ENCODE peak calls at places on chromosomes 2 and 18, in six cellular contexts. X, P, B, N, M and J are unnamed samples.

GRCh38 chr2:182695796-182696195 is 20.3 kb upstream of the DNAJC10 start:
- DNase-seq in B (no peak), N (no peak), P (no peak), M (no peak), X (no peak), J (no peak)

GRCh38 chr2:187976259-187976658 is 315.4 kb upstream of the GULP1 start:
- DNase-seq in B (no peak), X (no peak), P (no peak), N (no peak), M (no peak), J (no peak)

GRCh38 chr2:2188344-2189111 is 142.5 kb downstream of the MYT1L start:
- DNase-seq in P (no peak), N (no peak), B (no peak), X (no peak), M (no peak), J (no peak)

GRCh38 chr2:241315879-241316700 is at the start of gene SEPTIN2:
- DNase-seq in P (peak; percentile 73), N (no peak), B (peak; percentile 30), X (peak; percentile 66), M (no peak), J (peak; percentile 61)

GRCh38 chr2:84958135-84959044 is 12.6 kb upstream of the KCMF1 start:
- DNase-seq in M (no peak), X (no peak), B (peak; percentile 93), N (peak; percentile 90), P (no peak), J (no peak)

GRCh38 chr2:74860521-74860920 is 26.6 kb downstream of the HK2 start:
- DNase-seq in M (no peak), X (no peak), P (no peak), N (no peak), B (no peak), J (no peak)

GRCh38 chr2:36550006-36550405 is 48.0 kb downstream of the FEZ2 start:
- DNase-seq in N (no peak), X (no peak), P (no peak), B (no peak), M (no peak), J (no peak)

GRCh38 chr2:69779258-69779989 is 37.5 kb downstream of the ANXA4 start:
- DNase-seq in B (peak; percentile 17), M (no peak), P (no peak), X (no peak), N (peak; percentile 73), J (no peak)

GRCh38 chr2:33372940-33373553 is 103.4 kb upstream of the RASGRP3 start:
- DNase-seq in P (peak; percentile 37), M (no peak), B (no peak), N (peak; percentile 49), X (no peak), J (peak; percentile 69)

GRCh38 chr2:96510931-96511595 is 5.9 kb upstream of the NEURL3 start:
- DNase-seq in N (no peak), X (no peak), M (no peak), P (no peak), B (no peak), J (no peak)

GRCh38 chr2:226796840-226797288 is 2.8 kb downstream of the IRS1 start:
- DNase-seq in X (no peak), N (peak; percentile 86), M (no peak), P (peak; percentile 75), B (peak; percentile 32), J (peak; percentile 57)

GRCh38 chr2:40457846-40458245 is 6.0 kb upstream of the SLC8A1 start:
- DNase-seq in X (no peak), P (no peak), N (peak; percentile 24), M (no peak), B (peak; percentile 52), J (no peak)

GRCh38 chr2:15965564-15966019 is 25.2 kb downstream of the MYCN start:
- DNase-seq in M (no peak), P (no peak), N (no peak), B (no peak), X (peak; percentile 45), J (no peak)

GRCh38 chr18:76979111-76979751 is 153.4 kb downstream of the MBP start:
- DNase-seq in X (no peak), P (no peak), M (no peak), B (no peak), N (no peak), J (no peak)

GRCh38 chr2:18412980-18413793 is 147.3 kb downstream of the RDH14 start:
- DNase-seq in B (no peak), N (peak; percentile 42), P (no peak), X (no peak), M (no peak), J (no peak)

GRCh38 chr2:146370821-146371220 is 1474.0 kb upstream of the ACVR2A start:
- DNase-seq in M (no peak), N (peak; percentile 2), B (peak; percentile 7), P (no peak), X (no peak), J (no peak)

GRCh38 chr2:219230201-219230540 is 565 bp downstream of the ANKZF1 start:
- DNase-seq in X (no peak), P (no peak), M (no peak), N (peak; percentile 66), B (no peak), J (peak; percentile 61)

GRCh38 chr2:30807249-30807648 is at the start of gene CAPN13:
- DNase-seq in M (no peak), B (no peak), N (no peak), X (no peak), P (no peak), J (no peak)

GRCh38 chr2:113739849-113740248 is 16.6 kb downstream of the SLC35F5 start:
- DNase-seq in X (no peak), N (no peak), P (no peak), M (no peak), B (no peak), J (no peak)

GRCh38 chr2:111226797-111227700 is 106.3 kb downstream of the BCL2L11 start:
- DNase-seq in X (no peak), B (peak; percentile 27), N (peak; percentile 55), M (no peak), P (no peak), J (no peak)

GRCh38 chr2:96891591-96892333 is 21.9 kb upstream of the SEMA4C start:
- DNase-seq in B (no peak), X (no peak), N (no peak), M (no peak), P (peak; percentile 61), J (no peak)

GRCh38 chr2:170152421-170152820 is 25.5 kb upstream of the MYO3B start:
- DNase-seq in P (no peak), X (no peak), B (no peak), M (no peak), N (no peak), J (no peak)

GRCh38 chr18:56995579-56996194 is 151.2 kb upstream of the BOD1L2 start:
- DNase-seq in B (no peak), N (no peak), X (no peak), M (no peak), P (no peak), J (no peak)

GRCh38 chr18:1505856-1506255 is 601.2 kb downstream of the ADCYAP1 start:
- DNase-seq in B (no peak), N (no peak), M (no peak), X (no peak), P (no peak), J (no peak)

GRCh38 chr2:20378341-20378740 is 27.7 kb upstream of the PUM2 start:
- DNase-seq in B (no peak), M (no peak), X (no peak), P (no peak), N (no peak), J (no peak)

GRCh38 chr18:8721716-8722115 is 16.4 kb downstream of the MTCL1 start:
- DNase-seq in P (no peak), M (no peak), B (peak; percentile 35), N (peak; percentile 59), X (no peak), J (no peak)

GRCh38 chr2:21467910-21468309 is 344.1 kb downstream of the TDRD15 start:
- DNase-seq in X (no peak), B (no peak), N (no peak), P (no peak), M (no peak), J (no peak)

DNA sequence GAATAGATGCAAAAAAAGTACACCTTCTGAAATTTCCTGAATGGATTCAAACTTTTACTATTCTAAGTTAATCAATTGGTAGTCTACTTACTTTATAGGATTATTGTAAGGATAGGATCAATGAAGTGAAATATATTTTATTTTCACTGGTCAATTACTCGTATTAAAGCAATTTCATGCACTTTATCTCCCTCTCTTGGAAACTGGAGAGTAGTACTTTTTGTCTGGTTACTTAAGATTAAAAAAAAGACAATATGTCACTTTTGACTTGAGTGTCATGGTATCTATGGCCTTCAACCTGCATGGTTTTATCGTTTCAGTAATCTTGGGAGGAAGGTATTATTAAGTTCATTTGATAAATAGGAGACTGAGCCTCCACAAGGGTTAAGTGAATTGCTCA is 1.0 kb upstream of the KYNU start:
- DNase-seq in X (no peak), P (no peak), N (peak; percentile 40), B (no peak), M (no peak), J (no peak)
- TF ChIP-seq CTCF in X (no peak), P (no peak), N (no peak), B (no peak), M (no peak), J (no peak)

DNA sequence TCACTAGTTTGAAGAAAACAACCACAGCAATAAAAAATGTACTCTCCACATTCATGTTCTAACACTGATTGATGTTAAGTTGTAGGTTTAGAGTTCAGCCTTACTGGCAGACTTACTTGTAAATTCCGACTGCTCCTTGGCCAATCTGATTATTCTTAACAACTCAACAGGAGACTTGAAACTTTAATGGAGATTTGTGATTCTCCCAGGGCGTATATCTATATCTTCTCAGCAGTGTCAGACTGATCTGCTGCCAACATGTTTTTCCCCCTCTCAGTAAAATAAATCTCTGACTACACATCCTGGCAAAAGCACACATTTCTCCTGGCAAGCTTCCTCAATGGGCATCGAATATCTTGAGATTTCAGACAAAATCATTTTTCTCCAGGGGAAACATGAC is 1041.2 kb downstream of the DPP10 start:
- DNase-seq in X (no peak), P (no peak), N (no peak), M (no peak), B (no peak), J (no peak)
- TF ChIP-seq CTCF in X (no peak), P (no peak), N (no peak), M (no peak), B (no peak), J (no peak)

GRCh38 chr2:27823564-27823963 is 52.0 kb downstream of the MRPL33 start:
- DNase-seq in M (no peak), X (no peak), B (no peak), P (no peak), N (no peak), J (no peak)
- TF ChIP-seq CTCF in M (no peak), X (no peak), B (no peak), P (no peak), N (no peak), J (no peak)

GRCh38 chr2:10305715-10306114 is 3.0 kb downstream of the HPCAL1 start:
- DNase-seq in P (no peak), X (no peak), N (no peak), B (no peak), M (no peak), J (no peak)
- TF ChIP-seq CTCF in P (no peak), X (peak; percentile 28), N (no peak), B (peak; percentile 36), M (no peak), J (no peak)

GRCh38 chr2:225558425-225558824 is 158.9 kb downstream of the NYAP2 start:
- DNase-seq in X (no peak), B (no peak), P (no peak), M (no peak), N (no peak), J (no peak)

GRCh38 chr2:225559090-225559489 is 159.6 kb downstream of the NYAP2 start:
- DNase-seq in B (no peak), M (no peak), N (no peak), X (no peak), P (no peak), J (no peak)

GRCh38 chr2:225556461-225556860 is 157.0 kb downstream of the NYAP2 start:
- DNase-seq in X (no peak), N (peak; percentile 1), P (no peak), M (no peak), B (no peak), J (no peak)
- TF ChIP-seq CTCF in X (no peak), N (no peak), P (no peak), M (no peak), B (peak; percentile 24), J (no peak)